ENCODE peak calls at places on chromosomes 5 and 9, in five cellular contexts. C, G, Z, V and H are unnamed samples.

GRCh38 chr9:76519027-76519835 is 60.2 kb downstream of the GCNT1 start:
- DNase-seq in C (no peak), G (no peak), Z (no peak), V (no peak), H (no peak)

GRCh38 chr9:128005938-128006337 is 25.1 kb upstream of the EEIG1 start:
- DNase-seq in C (no peak), G (peak), Z (peak), V (no peak), H (no peak)

GRCh38 chr9:73116030-73116429 is 35.6 kb upstream of the ANXA1 start:
- DNase-seq in C (no peak), G (no peak), Z (no peak), V (no peak), H (no peak)

GRCh38 chr5:7094626-7095025 is 301.3 kb upstream of the ADCY2 start:
- DNase-seq in C (peak), G (no peak), Z (peak), V (no peak), H (no peak)

GRCh38 chr9:95874989-95875304 is 544 bp upstream of the ERCC6L2 start:
- DNase-seq in C (peak), G (peak), Z (peak), V (no peak), H (no peak)

GRCh38 chr9:129576546-129577543 is 44.1 kb downstream of the C9orf50 start:
- DNase-seq in C (no peak), G (no peak), Z (no peak), V (no peak), H (no peak)

GRCh38 chr9:98678244-98678842 is 30.4 kb downstream of the GABBR2 start:
- DNase-seq in C (no peak), G (no peak), Z (no peak), V (no peak), H (peak)

GRCh38 chr5:116830079-116830478 is 255.5 kb upstream of the SEMA6A start:
- DNase-seq in C (no peak), G (no peak), Z (no peak), V (no peak), H (no peak)

GRCh38 chr5:162174358-162174757 is 106.8 kb downstream of the GABRG2 start:
- DNase-seq in C (no peak), G (no peak), Z (no peak), V (no peak), H (no peak)

GRCh38 chr9:132162764-132163456 is 1.1 kb downstream of the NTNG2 start:
- DNase-seq in C (no peak), G (peak), Z (no peak), V (no peak), H (no peak)

GRCh38 chr5:64417390-64417789 is 88.4 kb upstream of the RGS7BP start:
- DNase-seq in C (no peak), G (no peak), Z (no peak), V (no peak), H (no peak)

GRCh38 chr9:128439273-128439672 is 16.5 kb upstream of the ODF2 start:
- DNase-seq in C (no peak), G (no peak), Z (no peak), V (no peak), H (no peak)

GRCh38 chr5:168782172-168782571 is 203.0 kb upstream of the PANK3 start:
- DNase-seq in C (no peak), G (no peak), Z (no peak), V (no peak), H (no peak)

GRCh38 chr5:151572657-151573368 is 18.3 kb downstream of the FAT2 start:
- DNase-seq in C (no peak), G (no peak), Z (no peak), V (no peak), H (no peak)

GRCh38 chr9:136050266-136050705 is 44.8 kb downstream of the NACC2 start:
- DNase-seq in C (no peak), G (no peak), Z (no peak), V (no peak), H (no peak)

GRCh38 chr5:126984632-126985031 is 45.7 kb downstream of the MARCHF3 start:
- DNase-seq in C (no peak), G (no peak), Z (no peak), V (no peak), H (no peak)

GRCh38 chr9:132201780-132202703 is 40.2 kb downstream of the NTNG2 start:
- DNase-seq in C (no peak), G (no peak), Z (no peak), V (no peak), H (no peak)

GRCh38 chr9:18739641-18740318 is 265.8 kb downstream of the ADAMTSL1 start:
- DNase-seq in C (no peak), G (no peak), Z (no peak), V (no peak), H (no peak)

GRCh38 chr5:178295589-178295988 is 63.0 kb upstream of the PHYKPL start:
- DNase-seq in C (no peak), G (no peak), Z (no peak), V (no peak), H (no peak)

GRCh38 chr5:107401470-107402085 is 269.2 kb downstream of the EFNA5 start:
- DNase-seq in C (no peak), G (no peak), Z (no peak), V (no peak), H (no peak)

GRCh38 chr5:26245327-26245726 is 793.1 kb downstream of the CDH9 start:
- DNase-seq in C (no peak), G (no peak), Z (no peak), V (no peak), H (no peak)

GRCh38 chr5:114201332-114201731 is 160.5 kb upstream of the KCNN2 start:
- DNase-seq in C (no peak), G (no peak), Z (no peak), V (no peak), H (no peak)

GRCh38 chr5:86797677-86798076 is 179.9 kb downstream of the COX7C start:
- DNase-seq in C (no peak), G (no peak), Z (no peak), V (no peak), H (no peak)

GRCh38 chr9:133689151-133689763 is 48.9 kb downstream of the SARDH start:
- DNase-seq in C (no peak), G (peak), Z (no peak), V (no peak), H (no peak)

GRCh38 chr9:36764364-36765076 is 191.8 kb downstream of the MELK start:
- DNase-seq in C (no peak), G (no peak), Z (no peak), V (no peak), H (no peak)

GRCh38 chr9:93599571-93600403 is 23.4 kb downstream of the PHF2 start:
- DNase-seq in C (no peak), G (no peak), Z (no peak), V (no peak), H (peak)

GRCh38 chr9:98101868-98102273 is 17.2 kb downstream of the TRIM14 start:
- DNase-seq in C (peak), G (no peak), Z (no peak), V (peak), H (no peak)

GRCh38 chr9:109035684-109036423 is 22.6 kb upstream of the CTNNAL1 start:
- DNase-seq in C (no peak), G (no peak), Z (peak), V (no peak), H (no peak)

GRCh38 chr9:37242089-37242488 is 121.7 kb downstream of the ZCCHC7 start:
- DNase-seq in C (no peak), G (no peak), Z (no peak), V (no peak), H (no peak)

GRCh38 chr5:61256474-61256873 is 75.6 kb upstream of the ZSWIM6 start:
- DNase-seq in C (no peak), G (no peak), Z (no peak), V (no peak), H (no peak)

GRCh38 chr9:5947912-5948311 is 57.2 kb downstream of the MLANA start:
- DNase-seq in C (no peak), G (no peak), Z (no peak), V (peak), H (no peak)

GRCh38 chr5:36744041-36744677 is 132.4 kb upstream of the NIPBL start:
- DNase-seq in C (no peak), G (no peak), Z (no peak), V (no peak), H (no peak)

GRCh38 chr9:129319076-129319937 is 141.2 kb upstream of the IER5L start:
- DNase-seq in C (no peak), G (no peak), Z (no peak), V (no peak), H (no peak)

GRCh38 chr5:93604119-93604963 is 21.3 kb downstream of the NR2F1 start:
- DNase-seq in C (no peak), G (peak), Z (no peak), V (no peak), H (no peak)

GRCh38 chr5:157492886-157493285 is 32.9 kb downstream of the NIPAL4 start:
- DNase-seq in C (no peak), G (no peak), Z (no peak), V (no peak), H (no peak)

DNA sequence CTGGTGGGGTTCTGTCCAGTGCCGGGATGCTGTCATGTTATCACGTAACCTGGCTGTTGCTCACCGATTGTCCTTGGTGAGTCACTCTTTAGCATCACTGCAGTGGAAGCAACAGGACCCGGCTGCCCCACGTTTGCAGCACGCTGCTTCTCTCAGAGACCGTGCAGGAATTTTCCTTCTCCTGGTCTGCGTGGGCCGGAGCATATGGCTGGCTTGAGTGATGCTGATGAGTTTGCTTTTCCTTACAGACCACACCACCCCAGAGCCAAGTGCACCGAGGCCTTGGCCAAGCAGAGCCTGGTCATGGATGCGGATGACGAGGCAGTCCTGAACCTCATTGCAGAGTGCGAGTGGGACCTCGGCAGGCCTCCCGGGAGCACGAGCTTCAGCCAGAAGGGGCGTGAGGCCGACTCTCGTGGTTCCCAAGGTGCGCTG is 21.4 kb downstream of the CEP72 start:
- DNase-seq in C (no peak), G (no peak), Z (no peak), V (no peak), H (no peak)
- TF ChIP-seq GABPA in C (no peak), G (no peak), Z (no peak), V (no peak), H (no peak)

GRCh38 chr9:2040828-2041227 is 25.7 kb downstream of the SMARCA2 start:
- DNase-seq in C (no peak), G (no peak), Z (no peak), V (no peak), H (no peak)

GRCh38 chr9:2041736-2042135 is 26.6 kb downstream of the SMARCA2 start:
- DNase-seq in C (no peak), G (no peak), Z (no peak), V (no peak), H (no peak)

GRCh38 chr9:2047144-2047671 is 32.1 kb downstream of the SMARCA2 start:
- DNase-seq in C (no peak), G (no peak), Z (no peak), V (no peak), H (peak)

GRCh38 chr9:2043243-2043642 is 28.1 kb downstream of the SMARCA2 start:
- DNase-seq in C (no peak), G (no peak), Z (no peak), V (no peak), H (no peak)

DNA sequence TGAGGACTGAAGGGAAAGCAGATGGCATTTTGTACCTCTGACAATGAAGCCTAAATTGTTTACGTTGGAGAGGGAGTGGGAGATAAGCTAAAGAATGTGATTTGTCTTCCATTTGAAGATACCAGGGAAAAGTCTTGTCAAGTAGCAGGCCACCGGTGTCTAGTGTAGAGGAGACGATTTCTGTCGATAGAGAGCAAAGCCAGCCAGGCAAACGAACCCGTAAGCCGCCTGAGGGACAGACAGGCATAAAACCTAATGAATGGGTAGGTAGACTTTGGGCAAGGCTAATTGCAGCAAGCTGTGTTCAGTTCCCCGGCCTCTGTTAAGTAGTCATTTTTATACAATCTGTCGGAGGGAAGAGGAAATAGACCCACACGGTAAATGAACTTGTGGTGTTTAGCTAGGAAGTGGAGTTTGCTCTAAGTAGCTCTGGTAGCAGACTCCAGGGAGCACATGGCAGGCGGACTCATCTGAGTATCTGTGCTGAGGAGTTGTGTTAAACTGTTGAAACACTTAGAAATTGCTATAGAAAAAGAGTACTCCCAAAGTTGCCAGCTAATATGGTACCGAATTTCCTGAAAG is 28.8 kb downstream of the SMARCA2 start:
- DNase-seq in C (no peak), G (no peak), Z (no peak), V (no peak), H (no peak)
- TF ChIP-seq GABPA in C (no peak), G (no peak), Z (no peak), V (no peak), H (no peak)

GRCh38 chr5:120655828-120656435 is 191.8 kb downstream of the PRR16 start:
- DNase-seq in C (no peak), G (no peak), Z (peak), V (no peak), H (no peak)
- TF ChIP-seq GABPA in C (no peak), G (no peak), Z (no peak), V (no peak), H (no peak)

GRCh38 chr9:89528540-89528939 is 30.6 kb upstream of the SEMA4D start:
- DNase-seq in C (no peak), G (no peak), Z (no peak), V (no peak), H (no peak)

GRCh38 chr9:89532478-89532877 is 34.6 kb upstream of the SEMA4D start:
- DNase-seq in C (no peak), G (no peak), Z (peak), V (no peak), H (no peak)

GRCh38 chr9:89529243-89530030 is 31.5 kb upstream of the SEMA4D start:
- DNase-seq in C (no peak), G (no peak), Z (no peak), V (no peak), H (no peak)

GRCh38 chr9:89531766-89532165 is 33.9 kb upstream of the SEMA4D start:
- DNase-seq in C (no peak), G (no peak), Z (no peak), V (no peak), H (no peak)

GRCh38 chr9:89530721-89531120 is 32.8 kb upstream of the SEMA4D start:
- DNase-seq in C (no peak), G (no peak), Z (no peak), V (no peak), H (no peak)
- TF ChIP-seq GABPA in C (no peak), G (no peak), Z (no peak), V (no peak), H (no peak)